ENCODE peak calls at places on chromosomes 1 and 21, in seven cellular contexts. F, E, H, O, R, M and Q are unnamed samples.

GRCh38 chr21:29208666-29209059 is 78.2 kb downstream of the MAP3K7CL start:
- DNase-seq in E (no peak), H (no peak), F (no peak), R (no peak), O (no peak), M (no peak), Q (no peak)

GRCh38 chr1:106055900-106056299 is 1000.6 kb upstream of the PRMT6 start:
- DNase-seq in O (no peak), R (no peak), M (peak; percentile 5), E (no peak), H (no peak), F (no peak), Q (no peak)

GRCh38 chr1:19872190-19872589 is 10.0 kb upstream of the OTUD3 start:
- DNase-seq in F (no peak), H (peak; percentile 74), R (no peak), M (no peak), O (no peak), E (no peak), Q (no peak)

GRCh38 chr1:234925440-234926251 is 203.0 kb downstream of the TOMM20 start:
- DNase-seq in R (no peak), O (peak; percentile 69), H (no peak), M (peak; percentile 66), E (no peak), F (no peak), Q (no peak)

GRCh38 chr1:221468556-221468955 is 273.3 kb downstream of the DUSP10 start:
- DNase-seq in O (no peak), E (no peak), R (no peak), M (no peak), F (no peak), H (no peak), Q (no peak)

GRCh38 chr1:20731057-20731991 is 1.2 kb downstream of the SH2D5 start:
- DNase-seq in R (peak; percentile 70), F (no peak), M (no peak), O (no peak), H (no peak), E (no peak), Q (no peak)

GRCh38 chr1:210232524-210233215 is at the start of gene SERTAD4:
- DNase-seq in H (peak; percentile 90), M (peak; percentile 34), O (no peak), E (no peak), F (peak; percentile 27), R (peak; percentile 38), Q (no peak)

GRCh38 chr1:225691861-225692516 is 39.1 kb upstream of the ENAH start:
- DNase-seq in O (peak; percentile 24), M (no peak), R (no peak), F (no peak), E (no peak), H (no peak), Q (no peak)

GRCh38 chr1:229819091-229819490 is 193.0 kb downstream of the URB2 start:
- DNase-seq in F (no peak), E (no peak), R (no peak), M (no peak), O (no peak), H (no peak), Q (no peak)

GRCh38 chr21:14890141-14890540 is 174.7 kb downstream of the NRIP1 start:
- DNase-seq in M (no peak), O (no peak), F (no peak), E (no peak), R (no peak), H (no peak), Q (no peak)

GRCh38 chr1:195714248-195714647 is 894.0 kb downstream of the KCNT2 start:
- DNase-seq in M (no peak), O (no peak), H (no peak), R (no peak), E (no peak), F (no peak), Q (no peak)

GRCh38 chr1:164838786-164839185 is 279.8 kb downstream of the PBX1 start:
- DNase-seq in O (no peak), F (no peak), H (no peak), E (no peak), M (no peak), R (no peak), Q (no peak)